ENCODE peak calls at places on chromosomes 11 and 22, in four cellular contexts. One of them, this sample, is unnamed.

GRCh38 chr11:1771700-1772099 is 8.0 kb upstream of the CTSD start:
- DNase-seq in GM06990: no peak
- DNase-seq in NCI-H1436: no peak
- DNase-seq in stimulated activated CD4-positive, alpha-beta T cell treated with anti-CD3 and anti-CD28 coated beads, Interleukin-4, amount 100 ng/mL, for 1 hour: peak
- DNase-seq in this sample: no peak

GRCh38 chr11:102868359-102868758 is 6.4 kb downstream of the MMP12 start:
- DNase-seq in NCI-H1436: no peak
- DNase-seq in stimulated activated CD4-positive, alpha-beta T cell treated with anti-CD3 and anti-CD28 coated beads, Interleukin-4, amount 100 ng/mL, for 1 hour: no peak
- DNase-seq in GM06990: no peak
- DNase-seq in this sample: no peak

GRCh38 chr11:44574620-44575287 is 9.3 kb downstream of the CD82 start:
- DNase-seq in GM06990: no peak
- DNase-seq in stimulated activated CD4-positive, alpha-beta T cell treated with anti-CD3 and anti-CD28 coated beads, Interleukin-4, amount 100 ng/mL, for 1 hour: no peak
- DNase-seq in NCI-H1436: no peak
- DNase-seq in this sample: no peak

GRCh38 chr11:75351541-75352416 is at the start of gene ARRB1:
- DNase-seq in stimulated activated CD4-positive, alpha-beta T cell treated with anti-CD3 and anti-CD28 coated beads, Interleukin-4, amount 100 ng/mL, for 1 hour: peak
- DNase-seq in NCI-H1436: peak
- DNase-seq in GM06990: peak
- DNase-seq in this sample: peak

GRCh38 chr11:114877976-114878375 is 199.6 kb downstream of the NXPE2 start:
- DNase-seq in stimulated activated CD4-positive, alpha-beta T cell treated with anti-CD3 and anti-CD28 coated beads, Interleukin-4, amount 100 ng/mL, for 1 hour: no peak
- DNase-seq in GM06990: no peak
- DNase-seq in NCI-H1436: no peak
- DNase-seq in this sample: no peak

GRCh38 chr11:42170601-42171000 is 711.1 kb upstream of the LRRC4C start:
- DNase-seq in stimulated activated CD4-positive, alpha-beta T cell treated with anti-CD3 and anti-CD28 coated beads, Interleukin-4, amount 100 ng/mL, for 1 hour: no peak
- DNase-seq in GM06990: no peak
- DNase-seq in NCI-H1436: no peak
- DNase-seq in this sample: no peak

GRCh38 chr11:12893787-12894672 is 115.1 kb upstream of the RASSF10 start:
- DNase-seq in NCI-H1436: peak
- DNase-seq in GM06990: no peak
- DNase-seq in stimulated activated CD4-positive, alpha-beta T cell treated with anti-CD3 and anti-CD28 coated beads, Interleukin-4, amount 100 ng/mL, for 1 hour: peak
- DNase-seq in this sample: peak

GRCh38 chr11:5831196-5831829 is 10.4 kb downstream of the OR52E6 start:
- DNase-seq in stimulated activated CD4-positive, alpha-beta T cell treated with anti-CD3 and anti-CD28 coated beads, Interleukin-4, amount 100 ng/mL, for 1 hour: no peak
- DNase-seq in GM06990: no peak
- DNase-seq in NCI-H1436: no peak
- DNase-seq in this sample: no peak

GRCh38 chr22:37001826-37002225 is 17.4 kb downstream of the TST start:
- DNase-seq in NCI-H1436: no peak
- DNase-seq in GM06990: no peak
- DNase-seq in stimulated activated CD4-positive, alpha-beta T cell treated with anti-CD3 and anti-CD28 coated beads, Interleukin-4, amount 100 ng/mL, for 1 hour: no peak
- DNase-seq in this sample: no peak

GRCh38 chr11:57499413-57499982 is 16.0 kb downstream of the SLC43A1 start:
- DNase-seq in stimulated activated CD4-positive, alpha-beta T cell treated with anti-CD3 and anti-CD28 coated beads, Interleukin-4, amount 100 ng/mL, for 1 hour: peak
- DNase-seq in GM06990: peak
- DNase-seq in NCI-H1436: peak
- DNase-seq in this sample: peak

GRCh38 chr11:24391165-24391564 is 105.7 kb upstream of the LUZP2 start:
- DNase-seq in GM06990: no peak
- DNase-seq in NCI-H1436: no peak
- DNase-seq in stimulated activated CD4-positive, alpha-beta T cell treated with anti-CD3 and anti-CD28 coated beads, Interleukin-4, amount 100 ng/mL, for 1 hour: no peak
- DNase-seq in this sample: no peak

GRCh38 chr11:68751331-68751856 is at the start of gene TESMIN:
- DNase-seq in stimulated activated CD4-positive, alpha-beta T cell treated with anti-CD3 and anti-CD28 coated beads, Interleukin-4, amount 100 ng/mL, for 1 hour: peak
- DNase-seq in NCI-H1436: peak
- DNase-seq in GM06990: peak
- DNase-seq in this sample: peak

GRCh38 chr22:31229402-31230140 is 17.5 kb downstream of the LIMK2 start:
- DNase-seq in GM06990: no peak
- DNase-seq in NCI-H1436: no peak
- DNase-seq in stimulated activated CD4-positive, alpha-beta T cell treated with anti-CD3 and anti-CD28 coated beads, Interleukin-4, amount 100 ng/mL, for 1 hour: no peak
- DNase-seq in this sample: no peak

GRCh38 chr11:117064275-117064674 is 34.0 kb downstream of the SIK3 start:
- DNase-seq in GM06990: no peak
- DNase-seq in stimulated activated CD4-positive, alpha-beta T cell treated with anti-CD3 and anti-CD28 coated beads, Interleukin-4, amount 100 ng/mL, for 1 hour: no peak
- DNase-seq in NCI-H1436: no peak
- DNase-seq in this sample: no peak

GRCh38 chr22:29082826-29083545 is 10.2 kb downstream of the KREMEN1 start:
- DNase-seq in NCI-H1436: no peak
- DNase-seq in GM06990: no peak
- DNase-seq in stimulated activated CD4-positive, alpha-beta T cell treated with anti-CD3 and anti-CD28 coated beads, Interleukin-4, amount 100 ng/mL, for 1 hour: no peak
- DNase-seq in this sample: no peak

GRCh38 chr11:85752890-85753581 is 57.9 kb downstream of the SYTL2 start:
- DNase-seq in stimulated activated CD4-positive, alpha-beta T cell treated with anti-CD3 and anti-CD28 coated beads, Interleukin-4, amount 100 ng/mL, for 1 hour: peak
- DNase-seq in NCI-H1436: no peak
- DNase-seq in GM06990: no peak
- DNase-seq in this sample: no peak

GRCh38 chr11:75576017-75576416 is 14.0 kb downstream of the SERPINH1 start:
- DNase-seq in NCI-H1436: no peak
- DNase-seq in stimulated activated CD4-positive, alpha-beta T cell treated with anti-CD3 and anti-CD28 coated beads, Interleukin-4, amount 100 ng/mL, for 1 hour: no peak
- DNase-seq in GM06990: no peak
- DNase-seq in this sample: no peak

GRCh38 chr11:110984147-110984546 is 261.4 kb upstream of the POU2AF2 start:
- DNase-seq in GM06990: no peak
- DNase-seq in stimulated activated CD4-positive, alpha-beta T cell treated with anti-CD3 and anti-CD28 coated beads, Interleukin-4, amount 100 ng/mL, for 1 hour: no peak
- DNase-seq in NCI-H1436: no peak
- DNase-seq in this sample: no peak

GRCh38 chr22:31179345-31179744 is 19.4 kb downstream of the RNF185 start:
- DNase-seq in NCI-H1436: no peak
- DNase-seq in stimulated activated CD4-positive, alpha-beta T cell treated with anti-CD3 and anti-CD28 coated beads, Interleukin-4, amount 100 ng/mL, for 1 hour: no peak
- DNase-seq in GM06990: no peak
- DNase-seq in this sample: no peak

GRCh38 chr22:26744892-26745808 is 87.8 kb downstream of the MIAT start:
- DNase-seq in GM06990: no peak
- DNase-seq in stimulated activated CD4-positive, alpha-beta T cell treated with anti-CD3 and anti-CD28 coated beads, Interleukin-4, amount 100 ng/mL, for 1 hour: no peak
- DNase-seq in NCI-H1436: no peak
- DNase-seq in this sample: no peak

GRCh38 chr11:112656772-112657428 is 304.3 kb upstream of the NCAM1 start:
- DNase-seq in NCI-H1436: no peak
- DNase-seq in GM06990: no peak
- DNase-seq in stimulated activated CD4-positive, alpha-beta T cell treated with anti-CD3 and anti-CD28 coated beads, Interleukin-4, amount 100 ng/mL, for 1 hour: no peak
- DNase-seq in this sample: no peak

GRCh38 chr11:134598368-134598767 is 186.3 kb upstream of the B3GAT1 start:
- DNase-seq in stimulated activated CD4-positive, alpha-beta T cell treated with anti-CD3 and anti-CD28 coated beads, Interleukin-4, amount 100 ng/mL, for 1 hour: no peak
- DNase-seq in NCI-H1436: no peak
- DNase-seq in GM06990: no peak
- DNase-seq in this sample: no peak

GRCh38 chr11:37995886-37996285 is 1397.8 kb upstream of the RAG2 start:
- DNase-seq in GM06990: no peak
- DNase-seq in stimulated activated CD4-positive, alpha-beta T cell treated with anti-CD3 and anti-CD28 coated beads, Interleukin-4, amount 100 ng/mL, for 1 hour: no peak
- DNase-seq in NCI-H1436: no peak
- DNase-seq in this sample: no peak

GRCh38 chr11:46047520-46047919 is 73.7 kb downstream of the PHF21A start:
- DNase-seq in NCI-H1436: no peak
- DNase-seq in GM06990: no peak
- DNase-seq in stimulated activated CD4-positive, alpha-beta T cell treated with anti-CD3 and anti-CD28 coated beads, Interleukin-4, amount 100 ng/mL, for 1 hour: no peak
- DNase-seq in this sample: no peak

GRCh38 chr11:110524227-110524626 is 94.5 kb downstream of the FDX1 start:
- DNase-seq in NCI-H1436: no peak
- DNase-seq in stimulated activated CD4-positive, alpha-beta T cell treated with anti-CD3 and anti-CD28 coated beads, Interleukin-4, amount 100 ng/mL, for 1 hour: no peak
- DNase-seq in GM06990: no peak
- DNase-seq in this sample: no peak

GRCh38 chr22:36453266-36453607 is 28.2 kb downstream of the TXN2 start:
- DNase-seq in stimulated activated CD4-positive, alpha-beta T cell treated with anti-CD3 and anti-CD28 coated beads, Interleukin-4, amount 100 ng/mL, for 1 hour: no peak
- DNase-seq in NCI-H1436: no peak
- DNase-seq in GM06990: no peak
- DNase-seq in this sample: no peak

GRCh38 chr11:1036303-1036923 is at the start of gene MUC6:
- DNase-seq in GM06990: no peak
- DNase-seq in stimulated activated CD4-positive, alpha-beta T cell treated with anti-CD3 and anti-CD28 coated beads, Interleukin-4, amount 100 ng/mL, for 1 hour: no peak
- DNase-seq in NCI-H1436: no peak
- DNase-seq in this sample: no peak

GRCh38 chr11:126712017-126712625 is 288.4 kb downstream of the KIRREL3 start:
- DNase-seq in stimulated activated CD4-positive, alpha-beta T cell treated with anti-CD3 and anti-CD28 coated beads, Interleukin-4, amount 100 ng/mL, for 1 hour: no peak
- DNase-seq in NCI-H1436: no peak
- DNase-seq in GM06990: no peak
- DNase-seq in this sample: no peak

GRCh38 chr11:2884424-2884815 is 1.2 kb downstream of the CDKN1C start:
- DNase-seq in NCI-H1436: no peak
- DNase-seq in GM06990: no peak
- DNase-seq in stimulated activated CD4-positive, alpha-beta T cell treated with anti-CD3 and anti-CD28 coated beads, Interleukin-4, amount 100 ng/mL, for 1 hour: no peak
- DNase-seq in this sample: peak

GRCh38 chr22:29816128-29816527 is 21.9 kb downstream of the ASCC2 start:
- DNase-seq in NCI-H1436: no peak
- DNase-seq in GM06990: no peak
- DNase-seq in stimulated activated CD4-positive, alpha-beta T cell treated with anti-CD3 and anti-CD28 coated beads, Interleukin-4, amount 100 ng/mL, for 1 hour: no peak
- DNase-seq in this sample: no peak

This sample was measured in endothelial cell.